ENCODE peak calls at places on chromosome 10, in four cellular contexts. Y is thoracic aorta; F is heart right ventricle; T is CD8-positive, alpha-beta memory T cell. I is an unnamed sample.

GRCh38 chr10:69459893-69460575 is 8.8 kb downstream of the TSPAN15 start:
- DNase-seq in F (no peak), Y (no peak), T (no peak), I (peak; percentile 47)

GRCh38 chr10:58291538-58292174 is 22.7 kb downstream of the CISD1 start:
- DNase-seq in T (no peak), Y (no peak), F (no peak), I (peak; percentile 64)

GRCh38 chr10:70549351-70549961 is 53.1 kb downstream of the PRF1 start:
- DNase-seq in T (no peak), Y (no peak), F (no peak), I (no peak)

GRCh38 chr10:93080350-93081046 is 6.8 kb downstream of the CYP26A1 start:
- DNase-seq in F (peak; percentile 27), Y (peak; percentile 15), T (peak; percentile 26), I (peak; percentile 31)

GRCh38 chr10:77497748-77498147 is 139.9 kb downstream of the KCNMA1 start:
- DNase-seq in F (no peak), T (no peak), Y (no peak), I (no peak)

GRCh38 chr10:52215745-52216361 is 98.2 kb upstream of the DKK1 start:
- DNase-seq in T (peak; percentile 10), Y (no peak), F (no peak), I (no peak)

GRCh38 chr10:10722422-10722821 is 295.2 kb upstream of the CELF2 start:
- DNase-seq in F (no peak), Y (no peak), T (no peak), I (no peak)

GRCh38 chr10:126049741-126050140 is 153.4 kb downstream of the FANK1 start:
- DNase-seq in T (no peak), Y (no peak), F (peak; percentile 37), I (no peak)

GRCh38 chr10:46216836-46217748 is 69.7 kb upstream of the ANTXRL start:
- DNase-seq in F (no peak), T (no peak), Y (no peak), I (no peak)

GRCh38 chr10:71985542-71986250 is 21.5 kb downstream of the CHST3 start:
- DNase-seq in Y (no peak), T (no peak), F (no peak), I (no peak)

GRCh38 chr10:43427166-43427825 is 9.6 kb upstream of the ZNF487 start:
- DNase-seq in Y (no peak), F (no peak), T (no peak), I (no peak)

GRCh38 chr10:12703813-12704212 is 297.7 kb downstream of the CCDC3 start:
- DNase-seq in T (no peak), Y (no peak), F (no peak), I (no peak)

GRCh38 chr10:129448539-129448938 is 18.5 kb upstream of the MGMT start:
- DNase-seq in F (no peak), T (no peak), Y (no peak), I (no peak)

GRCh38 chr10:59817806-59818205 is 64.6 kb upstream of the MRLN start:
- DNase-seq in Y (peak; percentile 53), F (no peak), T (no peak), I (no peak)

GRCh38 chr10:1516492-1517224 is 220.7 kb downstream of the ADARB2 start:
- DNase-seq in Y (no peak), F (no peak), T (no peak), I (no peak)

GRCh38 chr10:89207801-89208551 is 859 bp upstream of the CH25H start:
- DNase-seq in Y (no peak), T (no peak), F (peak; percentile 67), I (peak; percentile 29)

GRCh38 chr10:70267161-70267933 is 16.5 kb downstream of the NPFFR1 start:
- DNase-seq in T (no peak), Y (no peak), F (no peak), I (no peak)

GRCh38 chr10:31697271-31698168 is 231.1 kb downstream of the ARHGAP12 start:
- DNase-seq in Y (peak; percentile 85), T (no peak), F (peak; percentile 85), I (peak; percentile 63)

GRCh38 chr10:29329420-29329819 is 40.5 kb downstream of the LYZL1 start:
- DNase-seq in T (no peak), Y (no peak), F (no peak), I (no peak)

GRCh38 chr10:106900041-106900674 is 264.3 kb downstream of the SORCS1 start:
- DNase-seq in Y (no peak), T (no peak), F (no peak), I (no peak)

GRCh38 chr10:76774987-76775603 is 862.5 kb downstream of the KCNMA1 start:
- DNase-seq in F (peak; percentile 60), Y (no peak), T (no peak), I (no peak)

GRCh38 chr10:50937230-50937907 is 51.9 kb upstream of the A1CF start:
- DNase-seq in T (no peak), F (no peak), Y (no peak), I (no peak)

GRCh38 chr10:104054430-104054829 is 31.2 kb downstream of the COL17A1 start:
- DNase-seq in T (no peak), Y (no peak), F (no peak), I (peak; percentile 32)

GRCh38 chr10:230758-231157 is 95.5 kb downstream of the ZMYND11 start:
- DNase-seq in T (no peak), F (no peak), Y (no peak), I (no peak)

GRCh38 chr10:30437039-30437781 is 3.2 kb downstream of the MAP3K8 start:
- DNase-seq in Y (no peak), T (no peak), F (no peak), I (no peak)

GRCh38 chr10:34241226-34242000 is 573.7 kb downstream of the PARD3 start:
- DNase-seq in Y (no peak), T (no peak), F (no peak), I (no peak)

GRCh38 chr10:73529089-73529832 is 33.4 kb upstream of the PPP3CB start:
- DNase-seq in F (no peak), T (peak; percentile 29), Y (peak; percentile 16), I (peak; percentile 56)

GRCh38 chr10:69958232-69958902 is 94.3 kb upstream of the MACROH2A2 start:
- DNase-seq in Y (no peak), T (no peak), F (no peak), I (peak; percentile 67)

GRCh38 chr10:6300106-6300783 is 97.5 kb downstream of the PFKFB3 start:
- DNase-seq in Y (no peak), F (no peak), T (no peak), I (no peak)

GRCh38 chr10:89074120-89074519 is 83.5 kb downstream of the FAS start:
- DNase-seq in F (peak; percentile 34), Y (no peak), T (no peak), I (peak; percentile 58)

GRCh38 chr10:25820496-25821415 is 113.3 kb upstream of the MYO3A start:
- DNase-seq in F (no peak), Y (no peak), T (no peak), I (no peak)

GRCh38 chr10:97718659-97719142 is 5.2 kb downstream of the MARVELD1 start:
- DNase-seq in F (no peak), Y (no peak), T (no peak), I (peak; percentile 93)

DNA sequence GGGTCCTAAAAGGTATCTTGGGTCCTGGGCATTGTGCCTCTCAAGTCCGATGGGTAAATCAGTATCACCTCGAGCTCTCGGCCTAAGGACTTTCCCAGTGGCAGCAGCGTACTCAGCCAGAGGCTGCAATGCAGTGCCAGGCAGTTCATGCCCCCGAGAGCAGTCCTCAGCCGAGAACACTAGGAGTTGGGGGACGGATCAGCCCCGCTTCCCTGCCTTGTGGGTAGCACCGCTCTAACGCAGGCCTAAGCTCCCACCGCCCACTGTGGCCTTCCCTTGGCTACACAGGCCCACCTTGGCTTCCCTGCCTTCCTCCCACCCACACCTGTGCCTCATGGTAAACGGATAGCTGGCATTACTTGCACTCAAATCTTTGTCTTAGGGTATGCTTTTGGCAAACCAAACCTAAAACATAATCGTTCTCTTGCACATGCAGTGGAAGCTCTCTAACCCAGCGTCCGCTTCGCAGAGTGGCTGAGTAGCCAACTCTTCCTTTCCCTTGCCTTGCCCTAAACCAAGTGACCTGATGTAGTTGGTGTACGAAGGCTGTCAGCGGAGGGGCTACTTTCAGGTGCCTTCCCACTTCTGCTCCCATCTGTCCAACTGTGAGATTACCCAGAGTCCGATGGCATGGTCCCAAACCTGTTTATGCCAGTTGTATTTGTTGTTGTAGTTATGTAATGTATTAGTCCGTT is 73.2 kb upstream of the CHST15 start:
- DNase-seq in Y (no peak), F (no peak), T (no peak), I (no peak)
- H3K4me1 ChIP-seq in Y (peaks cover 7% of the 10 kb centered on the region), F (no peaks in the 10 kb centered on the region), T (no peaks in the 10 kb centered on the region), I (no peaks in the 10 kb centered on the region)

GRCh38 chr10:79399242-79399831 is 46.1 kb downstream of the ZCCHC24 start:
- DNase-seq in T (no peak), F (peak; percentile 89), Y (peak; percentile 78), I (peak; percentile 24)
- H3K4me1 ChIP-seq in T (no peaks in the 10 kb centered on the region), F (peaks cover 60% of the 10 kb centered on the region), Y (peaks cover 83% of the 10 kb centered on the region), I (no peaks in the 10 kb centered on the region)

GRCh38 chr10:121593676-121594075 is 4.6 kb downstream of the FGFR2 start:
- DNase-seq in T (no peak), F (no peak), Y (no peak), I (no peak)

GRCh38 chr10:121593267-121593666 is 5.0 kb downstream of the FGFR2 start:
- DNase-seq in T (no peak), Y (no peak), F (no peak), I (no peak)

GRCh38 chr10:121590772-121591171 is 7.5 kb downstream of the FGFR2 start:
- DNase-seq in F (no peak), T (no peak), Y (no peak), I (no peak)

GRCh38 chr10:121591186-121591585 is 7.1 kb downstream of the FGFR2 start:
- DNase-seq in F (no peak), Y (no peak), T (no peak), I (no peak)

DNA sequence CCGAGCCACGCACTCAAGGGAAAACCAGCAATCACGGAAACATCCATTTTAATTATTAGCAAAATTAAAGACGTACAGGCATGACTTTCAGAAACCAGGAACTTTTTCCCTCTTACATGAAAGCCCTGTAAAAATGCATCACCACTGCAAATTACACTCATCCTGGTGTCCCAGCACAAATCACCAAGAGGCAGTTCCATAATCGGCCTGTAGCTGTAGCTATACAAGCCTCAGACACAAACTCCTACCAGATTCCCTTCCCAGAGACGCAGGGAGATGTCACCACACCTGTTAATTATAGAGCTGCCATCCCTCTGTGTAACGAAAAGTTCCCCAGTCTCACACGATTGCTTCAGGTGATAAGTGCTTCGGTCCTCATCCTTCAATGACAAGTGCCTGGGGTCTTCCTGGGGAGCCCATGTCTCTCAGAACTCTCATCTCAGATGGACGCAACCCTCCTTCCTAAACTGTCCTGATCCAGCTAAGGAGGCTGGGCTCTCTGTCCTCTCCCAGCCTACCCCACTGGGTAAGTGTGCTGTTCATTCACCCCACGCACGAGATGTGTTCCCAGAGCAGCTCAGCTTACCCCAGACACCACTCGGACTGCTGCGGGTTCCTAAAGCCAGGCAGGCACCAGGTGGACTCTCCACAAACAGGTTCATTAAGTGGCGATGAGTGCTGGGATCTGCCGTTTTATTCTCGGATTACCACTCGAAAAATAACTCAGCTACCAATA is 5.9 kb downstream of the FGFR2 start:
- DNase-seq in F (no peak), Y (no peak), T (no peak), I (no peak)
- H3K4me1 ChIP-seq in F (peaks cover 5% of the 10 kb centered on the region), Y (peaks cover 6% of the 10 kb centered on the region), T (no peaks in the 10 kb centered on the region), I (no peaks in the 10 kb centered on the region)

GRCh38 chr10:114266521-114266920 is 27.5 kb downstream of the VWA2 start:
- DNase-seq in Y (no peak), F (peak; percentile 42), T (no peak), I (no peak)

GRCh38 chr10:114260366-114260765 is 21.3 kb downstream of the VWA2 start:
- DNase-seq in T (no peak), F (no peak), Y (no peak), I (no peak)

GRCh38 chr10:114262478-114262877 is 23.4 kb downstream of the VWA2 start:
- DNase-seq in T (no peak), Y (no peak), F (no peak), I (no peak)

GRCh38 chr10:114261116-114261515 is 22.1 kb downstream of the VWA2 start:
- DNase-seq in Y (no peak), T (no peak), F (no peak), I (no peak)

GRCh38 chr10:114265392-114266053 is 26.5 kb downstream of the VWA2 start:
- DNase-seq in T (no peak), Y (no peak), F (no peak), I (no peak)
- H3K4me1 ChIP-seq in T (no peaks in the 10 kb centered on the region), Y (no peaks in the 10 kb centered on the region), F (peaks cover 15% of the 10 kb centered on the region), I (no peaks in the 10 kb centered on the region)

I was measured in Peyer's patch.